ENCODE peak calls at places on chromosome 21, in eight cellular contexts. X, Z, E, G, M, O, L and A are unnamed samples.

GRCh38 chr21:34536820-34537219 is 24.8 kb upstream of the KCNE1 start:
- DNase-seq in X (no peak), Z (no peak), E (no peak), G (no peak), M (no peak), O (no peak), L (no peak), A (no peak)

GRCh38 chr21:21624674-21625073 is 626.5 kb downstream of the NCAM2 start:
- DNase-seq in X (no peak), Z (no peak), E (no peak), G (no peak), M (no peak), O (no peak), L (no peak), A (no peak)

GRCh38 chr21:21030311-21030710 is 32.1 kb downstream of the NCAM2 start:
- DNase-seq in X (no peak), Z (no peak), E (no peak), G (no peak), M (no peak), O (no peak), L (no peak), A (no peak)

GRCh38 chr21:14273736-14274538 is 58.0 kb downstream of the RBM11 start:
- DNase-seq in X (no peak), Z (peak), E (no peak), G (no peak), M (peak), O (peak), L (no peak), A (peak)

GRCh38 chr21:44911384-44912157 is 9.1 kb downstream of the ITGB2 start:
- DNase-seq in X (peak), Z (peak), E (peak), G (peak), M (peak), O (peak), L (no peak), A (peak)

GRCh38 chr21:42678118-42678430 is 24.7 kb downstream of the PDE9A start:
- DNase-seq in X (no peak), Z (no peak), E (no peak), G (no peak), M (no peak), O (no peak), L (no peak), A (peak)

GRCh38 chr21:22020221-22020620 is 1022.0 kb downstream of the NCAM2 start:
- DNase-seq in X (no peak), Z (no peak), E (no peak), G (no peak), M (no peak), O (no peak), L (no peak), A (no peak)

GRCh38 chr21:44288251-44289110 is 2.8 kb downstream of the AIRE start:
- DNase-seq in X (no peak), Z (no peak), E (no peak), G (no peak), M (no peak), O (no peak), L (no peak), A (peak)

GRCh38 chr21:25080161-25080560 is 527.1 kb downstream of the MRPL39 start:
- DNase-seq in X (no peak), Z (no peak), E (no peak), G (no peak), M (no peak), O (no peak), L (no peak), A (no peak)

GRCh38 chr21:40245021-40245420 is 377.8 kb downstream of the PCP4 start:
- DNase-seq in X (no peak), Z (no peak), E (no peak), G (no peak), M (no peak), O (no peak), L (no peak), A (no peak)

GRCh38 chr21:33839167-33839716 is 76.4 kb downstream of the ATP5PO start:
- DNase-seq in X (no peak), Z (no peak), E (no peak), G (no peak), M (no peak), O (no peak), L (no peak), A (peak)

GRCh38 chr21:44427241-44428120 is 27.8 kb upstream of the LRRC3 start:
- DNase-seq in X (no peak), Z (no peak), E (no peak), G (no peak), M (no peak), O (no peak), L (no peak), A (peak)

GRCh38 chr21:38841472-38841871 is 35.7 kb downstream of the ETS2 start:
- DNase-seq in X (no peak), Z (no peak), E (no peak), G (no peak), M (no peak), O (no peak), L (no peak), A (no peak)

GRCh38 chr21:17727361-17727760 is 91.8 kb downstream of the C21orf91 start:
- DNase-seq in X (no peak), Z (no peak), E (no peak), G (no peak), M (no peak), O (no peak), L (no peak), A (no peak)

GRCh38 chr21:40173833-40174232 is 306.6 kb downstream of the PCP4 start:
- DNase-seq in X (no peak), Z (no peak), E (no peak), G (no peak), M (no peak), O (no peak), L (no peak), A (no peak)

GRCh38 chr21:17783003-17783402 is 36.2 kb downstream of the C21orf91 start:
- DNase-seq in X (no peak), Z (no peak), E (no peak), G (no peak), M (no peak), O (no peak), L (no peak), A (no peak)

GRCh38 chr21:38621132-38621531 is 122.9 kb upstream of the ERG start:
- DNase-seq in X (no peak), Z (no peak), E (peak), G (no peak), M (no peak), O (no peak), L (no peak), A (no peak)

GRCh38 chr21:14862794-14863720 is 201.7 kb downstream of the NRIP1 start:
- DNase-seq in X (no peak), Z (no peak), E (no peak), G (no peak), M (no peak), O (no peak), L (no peak), A (no peak)

GRCh38 chr21:44817914-44818635 is at the start of gene SUMO3:
- DNase-seq in X (peak), Z (peak), E (peak), G (peak), M (peak), O (peak), L (no peak), A (peak)

GRCh38 chr21:43906585-43907370 is 41.8 kb downstream of the AGPAT3 start:
- DNase-seq in X (no peak), Z (no peak), E (no peak), G (no peak), M (no peak), O (no peak), L (no peak), A (no peak)

GRCh38 chr21:24290151-24290833 is 1317.0 kb downstream of the MRPL39 start:
- DNase-seq in X (no peak), Z (no peak), E (no peak), G (no peak), M (no peak), O (no peak), L (no peak), A (no peak)

GRCh38 chr21:34692458-34693020 is 23.7 kb downstream of the CLIC6 start:
- DNase-seq in X (no peak), Z (no peak), E (no peak), G (no peak), M (no peak), O (no peak), L (no peak), A (no peak)

GRCh38 chr21:20971296-20971921 is 26.8 kb upstream of the NCAM2 start:
- DNase-seq in X (peak), Z (no peak), E (peak), G (no peak), M (peak), O (no peak), L (no peak), A (no peak)

GRCh38 chr21:22438428-22439086 is 1440.3 kb downstream of the NCAM2 start:
- DNase-seq in X (no peak), Z (no peak), E (no peak), G (no peak), M (no peak), O (no peak), L (no peak), A (no peak)

GRCh38 chr21:34086887-34087306 is 13.5 kb downstream of the MRPS6 start:
- DNase-seq in X (no peak), Z (no peak), E (no peak), G (no peak), M (no peak), O (no peak), L (no peak), A (no peak)

GRCh38 chr21:31184462-31184861 is 146.2 kb upstream of the KRTAP19-8 start:
- DNase-seq in X (no peak), Z (no peak), E (no peak), G (no peak), M (no peak), O (no peak), L (no peak), A (no peak)

GRCh38 chr21:34006603-34007168 is 66.7 kb upstream of the MRPS6 start:
- DNase-seq in X (no peak), Z (no peak), E (no peak), G (no peak), M (no peak), O (no peak), L (no peak), A (no peak)

GRCh38 chr21:18468775-18469174 is 65.2 kb upstream of the TMPRSS15 start:
- DNase-seq in X (no peak), Z (no peak), E (no peak), G (no peak), M (no peak), O (no peak), L (no peak), A (no peak)

GRCh38 chr21:44917446-44918106 is 3.1 kb downstream of the ITGB2 start:
- DNase-seq in X (no peak), Z (no peak), E (no peak), G (no peak), M (no peak), O (no peak), L (no peak), A (no peak)

GRCh38 chr21:37198989-37199924 is 67.9 kb downstream of the VPS26C start:
- DNase-seq in X (no peak), Z (no peak), E (no peak), G (no peak), M (no peak), O (no peak), L (no peak), A (no peak)
- H3K27ac ChIP-seq in X (peak), Z (no peak), E (no peak), G (no peak), M (peak), O (no peak), L (no peak), A (no peak)

GRCh38 chr21:36538761-36539160 is 58.8 kb upstream of the CLDN14 start:
- DNase-seq in X (no peak), Z (no peak), E (no peak), G (no peak), M (no peak), O (no peak), L (no peak), A (no peak)

GRCh38 chr21:36541721-36542139 is 61.8 kb upstream of the CLDN14 start:
- DNase-seq in X (no peak), Z (no peak), E (no peak), G (no peak), M (no peak), O (no peak), L (no peak), A (no peak)

GRCh38 chr21:36542312-36543101 is 62.6 kb upstream of the CLDN14 start:
- DNase-seq in X (no peak), Z (peak), E (no peak), G (no peak), M (no peak), O (no peak), L (no peak), A (no peak)

GRCh38 chr21:36539434-36540150 is 59.7 kb upstream of the CLDN14 start:
- DNase-seq in X (no peak), Z (no peak), E (no peak), G (no peak), M (no peak), O (no peak), L (no peak), A (no peak)

DNA sequence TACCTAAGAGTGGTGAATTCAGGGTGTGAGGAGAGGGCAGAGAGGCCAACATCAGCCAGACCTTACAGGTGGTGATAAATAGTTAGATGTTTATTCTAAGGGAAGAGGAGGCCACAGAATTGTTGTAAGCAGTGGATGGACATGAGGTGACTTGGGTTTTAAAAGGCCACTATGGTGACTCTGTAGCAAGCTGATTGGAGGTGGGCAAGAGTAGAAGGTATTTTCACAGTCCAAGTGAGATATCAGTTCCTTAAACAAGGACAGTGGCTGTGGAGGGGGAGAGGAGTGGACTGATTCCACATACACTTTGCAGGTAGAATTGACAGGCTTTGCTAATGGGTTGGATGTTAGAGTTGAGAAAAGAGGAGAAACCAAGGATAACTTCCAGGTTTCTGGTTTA is 60.8 kb upstream of the CLDN14 start:
- DNase-seq in X (no peak), Z (no peak), E (no peak), G (no peak), M (no peak), O (no peak), L (no peak), A (no peak)
- TF ChIP-seq POLR2A in X (no peak), Z (no peak), E (no peak), G (no peak), M (no peak), O (no peak), L (no peak), A (no peak)

DNA sequence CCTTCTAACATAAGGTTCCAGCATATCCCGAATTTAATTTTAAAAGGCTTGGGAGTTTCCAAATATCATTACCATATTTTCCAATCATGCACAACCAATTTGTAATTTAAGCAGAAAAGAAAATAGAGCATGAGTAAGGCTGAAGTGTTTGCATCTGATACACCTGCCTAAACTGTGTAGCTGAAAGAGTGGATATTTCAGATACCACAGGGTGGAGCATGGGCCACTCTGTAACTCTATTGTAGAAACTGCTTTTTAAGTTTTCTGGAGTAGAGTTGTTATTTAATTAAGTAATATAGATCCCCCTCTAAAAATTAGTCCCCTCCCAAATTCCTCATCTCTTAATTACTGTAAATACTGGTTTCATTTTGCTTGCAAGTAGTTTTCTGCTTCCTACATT is 199.8 kb downstream of the USP25 start:
- DNase-seq in X (no peak), Z (no peak), E (no peak), G (no peak), M (no peak), O (no peak), L (no peak), A (no peak)
- H3K27ac ChIP-seq in X (no peak), Z (no peak), E (no peak), G (no peak), M (no peak), O (no peak), L (no peak), A (no peak)

DNA sequence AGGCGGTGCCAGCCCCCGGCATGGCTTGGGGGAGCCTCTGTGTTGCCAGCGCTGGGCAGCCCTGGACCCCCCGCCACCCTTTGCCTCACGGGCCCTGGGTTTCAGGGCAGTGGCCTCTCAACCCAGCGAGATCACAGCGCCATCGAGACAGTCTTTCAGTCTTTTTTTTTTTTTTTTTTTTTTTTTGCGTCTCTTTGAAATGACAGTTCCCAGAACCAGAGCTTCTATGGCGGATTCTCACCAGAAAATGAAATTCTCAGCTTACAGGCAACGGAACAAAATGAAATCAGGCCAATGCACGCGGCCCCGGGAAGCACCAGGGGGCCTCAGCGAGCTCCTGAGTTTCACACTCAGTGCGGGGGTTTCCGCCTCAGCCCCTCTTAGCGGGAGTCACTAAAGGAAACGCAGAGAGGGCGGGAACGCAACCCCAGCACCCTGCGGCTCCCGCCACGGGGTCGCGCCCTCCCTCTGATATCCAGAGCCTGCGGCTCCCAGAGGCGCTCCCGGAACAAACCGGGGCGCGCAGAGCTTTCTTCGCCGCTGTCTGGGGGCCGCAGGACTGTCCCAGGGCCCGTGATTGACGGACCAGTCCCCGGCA is 8.0 kb upstream of the COL6A1 start:
- DNase-seq in X (peak), Z (peak), E (peak), G (peak), M (peak), O (peak), L (no peak), A (peak)
- TF ChIP-seq POLR2A in X (no peak), Z (no peak), E (no peak), G (peak), M (peak), O (no peak), L (peak), A (no peak)

GRCh38 chr21:26105819-26106218 is 64.8 kb downstream of the APP start:
- DNase-seq in X (no peak), Z (no peak), E (no peak), G (no peak), M (no peak), O (no peak), L (no peak), A (no peak)
- H3K27ac ChIP-seq in X (no peak), Z (no peak), E (no peak), G (no peak), M (no peak), O (no peak), L (no peak), A (no peak)

DNA sequence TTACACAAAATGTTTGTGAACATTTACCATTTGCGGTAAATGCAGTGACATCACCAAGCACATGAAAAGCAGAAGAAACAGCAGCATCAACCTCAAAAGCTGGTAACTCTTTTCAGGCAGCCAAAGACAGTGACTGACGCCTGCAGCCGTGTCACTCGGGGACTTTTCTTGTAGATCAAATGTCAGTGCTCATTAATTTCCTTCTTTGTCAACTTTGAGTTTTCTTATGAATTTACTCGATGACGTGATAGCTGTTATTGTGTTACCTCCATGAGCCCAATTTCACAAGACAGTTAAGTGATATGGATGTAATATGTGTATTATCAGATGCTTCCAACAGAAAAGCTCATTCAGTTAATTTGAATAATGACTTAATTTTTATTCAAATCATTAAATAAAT is 92.4 kb downstream of the RIPK4 start:
- DNase-seq in X (no peak), Z (no peak), E (no peak), G (no peak), M (no peak), O (no peak), L (no peak), A (no peak)
- TF ChIP-seq POLR2A in X (no peak), Z (no peak), E (no peak), G (no peak), M (no peak), O (no peak), L (no peak), A (no peak)

GRCh38 chr21:46422636-46423241 is 36.0 kb upstream of the DIP2A start:
- DNase-seq in X (no peak), Z (no peak), E (no peak), G (no peak), M (no peak), O (no peak), L (no peak), A (no peak)
- H3K27ac ChIP-seq in X (no peak), Z (no peak), E (no peak), G (no peak), M (no peak), O (no peak), L (no peak), A (peak)

DNA sequence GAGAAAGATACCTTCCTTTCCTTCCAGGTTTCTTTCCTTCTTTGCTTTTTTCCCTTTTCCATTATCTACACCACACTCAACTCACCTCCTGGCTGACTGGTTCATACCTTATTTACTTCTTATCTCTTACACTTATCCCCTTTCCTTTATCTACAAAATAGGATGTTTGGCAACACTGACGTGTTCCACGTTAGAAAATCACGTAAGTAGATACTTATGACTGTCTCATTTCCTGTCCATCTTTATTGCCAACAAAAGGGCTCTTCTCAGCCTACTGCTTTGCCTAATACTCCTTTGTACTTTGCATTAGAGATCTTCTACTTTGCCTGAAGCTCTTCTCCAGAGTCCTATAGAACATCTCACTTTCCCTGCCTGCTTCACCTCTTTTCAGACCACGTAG is 25.1 kb downstream of the SYNJ1 start:
- DNase-seq in X (no peak), Z (no peak), E (peak), G (no peak), M (no peak), O (no peak), L (no peak), A (no peak)
- TF ChIP-seq POLR2A in X (no peak), Z (no peak), E (no peak), G (no peak), M (no peak), O (no peak), L (no peak), A (no peak)